ENCODE peak calls at places on chromosome 1, in six cellular contexts. J, Y, Q, R, F and T are unnamed samples.

GRCh38 chr1:60078182-60078581 is 4.6 kb upstream of the C1orf87 start:
- DNase-seq in J (peak; percentile 6), Y (peak; percentile 54), Q (no peak), R (no peak), F (peak; percentile 45), T (no peak)

GRCh38 chr1:162168261-162168660 is 98.8 kb downstream of the NOS1AP start:
- DNase-seq in J (no peak), Y (no peak), Q (peak; percentile 11), R (no peak), F (no peak), T (peak; percentile 51)

GRCh38 chr1:113849072-113849471 is 22.4 kb downstream of the PTPN22 start:
- DNase-seq in J (no peak), Y (peak; percentile 19), Q (no peak), R (no peak), F (no peak), T (no peak)

GRCh38 chr1:208509072-208509471 is 264.9 kb upstream of the PLXNA2 start:
- DNase-seq in J (no peak), Y (no peak), Q (no peak), R (no peak), F (no peak), T (no peak)

GRCh38 chr1:4253918-4254317 is 353.8 kb upstream of the C1orf174 start:
- DNase-seq in J (no peak), Y (no peak), Q (no peak), R (no peak), F (no peak), T (no peak)

GRCh38 chr1:78004719-78005346 is at the start of gene DNAJB4:
- DNase-seq in J (peak; percentile 99), Y (peak; percentile 99), Q (no peak), R (no peak), F (peak; percentile 99), T (peak; percentile 97)

GRCh38 chr1:155254228-155254713 is 1.0 kb downstream of the ENTREP3 start:
- DNase-seq in J (no peak), Y (no peak), Q (no peak), R (no peak), F (no peak), T (no peak)

GRCh38 chr1:181044449-181044966 is 10.7 kb downstream of the MR1 start:
- DNase-seq in J (peak; percentile 15), Y (no peak), Q (no peak), R (no peak), F (peak; percentile 9), T (no peak)

GRCh38 chr1:115041654-115042053 is 12.0 kb downstream of the TSHB start:
- DNase-seq in J (peak; percentile 24), Y (peak; percentile 13), Q (no peak), R (no peak), F (peak; percentile 40), T (no peak)

GRCh38 chr1:160874935-160875334 is 10.0 kb downstream of the ITLN1 start:
- DNase-seq in J (no peak), Y (no peak), Q (no peak), R (no peak), F (no peak), T (no peak)

GRCh38 chr1:91783423-91784162 is 102.4 kb downstream of the TGFBR3 start:
- DNase-seq in J (peak; percentile 87), Y (peak; percentile 87), Q (no peak), R (no peak), F (peak; percentile 86), T (no peak)

GRCh38 chr1:214566158-214567104 is 15.0 kb upstream of the PTPN14 start:
- DNase-seq in J (peak; percentile 66), Y (peak; percentile 75), Q (no peak), R (no peak), F (peak; percentile 93), T (no peak)

GRCh38 chr1:14137411-14138134 is 437.6 kb downstream of the PRDM2 start:
- DNase-seq in J (no peak), Y (no peak), Q (no peak), R (no peak), F (no peak), T (no peak)